ENCODE peak calls at places on chromosomes 11 and 22, in five cellular contexts. M is endothelial cell of umbilical vein, J is neuronal stem cell, U is fibroblast of lung, T is astrocyte. Y is an unnamed sample. For H3K27me3, the result is how much of the 10 kb centered on the place peaks cover.

GRCh38 chr11:68983816-68984215 is 3.0 kb upstream of the MRGPRD start:
- DNase-seq in T (no peak), M (no peak), J (no peak), U (no peak), Y (no peak)

GRCh38 chr11:60455531-60456042 is at the start of gene MS4A1:
- DNase-seq in T (no peak), J (no peak), U (no peak), M (no peak), Y (no peak)

GRCh38 chr11:776459-777287 is 614 bp downstream of the GATD1 start:
- DNase-seq in J (no peak), M (peak), U (no peak), T (no peak), Y (no peak)

GRCh38 chr11:76131585-76131984 is 74.7 kb downstream of the WNT11 start:
- DNase-seq in T (peak), M (no peak), U (no peak), J (no peak), Y (no peak)

GRCh38 chr11:122755409-122755808 is 82.9 kb upstream of the CRTAM start:
- DNase-seq in U (no peak), T (no peak), J (no peak), M (no peak), Y (no peak)

GRCh38 chr11:65103476-65103875 is 7.5 kb downstream of the VPS51 start:
- DNase-seq in T (no peak), U (no peak), M (no peak), J (no peak), Y (no peak)

GRCh38 chr11:67027943-67028542 is 5.1 kb downstream of the SYT12 start:
- DNase-seq in U (no peak), T (no peak), J (no peak), M (no peak), Y (no peak)

GRCh38 chr11:68020575-68020974 is 9.9 kb upstream of the NDUFS8 start:
- DNase-seq in U (peak), J (no peak), T (no peak), M (peak), Y (no peak)

GRCh38 chr22:32747588-32747987 is 53.9 kb upstream of the TIMP3 start:
- DNase-seq in T (no peak), J (no peak), U (no peak), M (no peak), Y (no peak)

GRCh38 chr22:32744560-32744959 is 56.9 kb upstream of the TIMP3 start:
- DNase-seq in U (no peak), T (no peak), J (no peak), M (no peak), Y (no peak)

GRCh38 chr22:32746715-32747114 is 54.8 kb upstream of the TIMP3 start:
- DNase-seq in U (no peak), M (no peak), J (no peak), T (no peak), Y (no peak)

GRCh38 chr22:32745251-32745995 is 56.1 kb upstream of the TIMP3 start:
- DNase-seq in U (peak), T (peak), M (no peak), J (peak), Y (peak)

DNA sequence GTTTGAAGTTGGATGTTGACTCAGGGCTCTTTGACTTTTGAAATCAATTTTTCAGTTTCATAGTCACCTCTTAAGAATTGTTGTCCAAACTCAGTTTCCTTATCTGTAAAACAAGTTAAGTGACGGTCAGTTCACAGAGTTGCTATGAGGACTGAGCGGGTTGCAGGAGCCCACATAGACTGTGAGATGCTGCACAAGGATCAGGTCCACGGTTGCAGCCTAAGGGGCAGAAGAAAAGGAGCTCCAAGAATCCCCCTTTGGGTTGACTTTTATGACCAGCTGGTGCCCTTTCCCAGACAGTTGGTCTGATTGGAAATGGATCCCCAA is 55.5 kb upstream of the TIMP3 start:
- DNase-seq in U (no peak), T (no peak), J (no peak), M (no peak), Y (no peak)
- H2AFZ ChIP-seq in U (no peak), T (no peak), J (no peak), M (no peak), Y (peak)

GRCh38 chr11:2139691-2140337 is 625 bp upstream of the IGF2 start:
- DNase-seq in M (no peak), T (no peak), J (no peak), U (no peak), Y (no peak)
- H3K27me3 ChIP-seq in M (under half), T (under half), J (half or more), U (under half), Y (under half)

GRCh38 chr11:2267871-2268825 is 2.2 kb downstream of the ASCL2 start:
- DNase-seq in M (no peak), J (no peak), T (no peak), U (no peak), Y (no peak)

GRCh38 chr11:2266586-2267305 is 3.6 kb downstream of the ASCL2 start:
- DNase-seq in U (no peak), T (no peak), M (no peak), J (no peak), Y (no peak)

GRCh38 chr11:2265854-2266585 is 4.4 kb downstream of the ASCL2 start:
- DNase-seq in M (no peak), J (no peak), T (no peak), U (no peak), Y (no peak)

GRCh38 chr11:2268911-2269600 is 1.3 kb downstream of the ASCL2 start:
- DNase-seq in J (no peak), U (peak), M (no peak), T (no peak), Y (no peak)

DNA sequence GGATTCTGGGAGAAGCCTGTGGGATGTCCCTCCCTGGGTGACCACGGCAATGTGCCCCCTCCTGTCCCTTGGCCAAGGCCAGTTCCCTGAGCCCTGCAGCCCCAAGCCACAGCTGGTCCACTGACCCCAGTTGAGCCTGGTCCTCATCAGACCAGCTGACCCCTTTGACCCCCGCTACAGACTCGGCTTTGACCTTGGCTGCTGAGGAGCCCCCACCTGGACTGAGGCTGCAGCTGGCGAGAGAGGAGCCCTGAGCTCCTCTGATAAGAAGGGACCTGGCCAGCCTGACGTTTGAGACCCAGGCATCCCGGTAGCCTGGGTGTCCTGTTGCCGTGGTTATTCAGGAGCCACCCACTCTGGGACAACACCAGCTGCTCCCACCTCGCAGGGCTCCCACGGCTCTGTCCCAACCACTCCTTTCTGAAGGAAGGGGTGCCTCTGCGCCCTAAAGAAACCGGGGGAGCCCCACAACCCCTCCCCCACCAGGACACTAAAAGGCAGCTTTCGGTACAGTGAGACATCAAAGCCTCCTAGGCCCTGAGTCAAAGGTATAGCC is 3.0 kb downstream of the ASCL2 start:
- DNase-seq in U (no peak), M (no peak), J (no peak), T (no peak), Y (no peak)
- H2AFZ ChIP-seq in U (no peak), M (no peak), J (no peak), T (no peak), Y (no peak)

GRCh38 chr11:10307411-10308207 is 2.7 kb downstream of the ADM start:
- DNase-seq in T (peak), M (peak), J (peak), U (peak), Y (peak)
- H3K27me3 ChIP-seq in T (under half), M (under half), J (under half), U (under half), Y (under half)

GRCh38 chr11:77308838-77309237 is 7.4 kb upstream of the GDPD4 start:
- DNase-seq in M (no peak), J (no peak), U (no peak), T (no peak), Y (no peak)
- H2AFZ ChIP-seq in M (no peak), J (no peak), U (no peak), T (no peak), Y (no peak)

DNA sequence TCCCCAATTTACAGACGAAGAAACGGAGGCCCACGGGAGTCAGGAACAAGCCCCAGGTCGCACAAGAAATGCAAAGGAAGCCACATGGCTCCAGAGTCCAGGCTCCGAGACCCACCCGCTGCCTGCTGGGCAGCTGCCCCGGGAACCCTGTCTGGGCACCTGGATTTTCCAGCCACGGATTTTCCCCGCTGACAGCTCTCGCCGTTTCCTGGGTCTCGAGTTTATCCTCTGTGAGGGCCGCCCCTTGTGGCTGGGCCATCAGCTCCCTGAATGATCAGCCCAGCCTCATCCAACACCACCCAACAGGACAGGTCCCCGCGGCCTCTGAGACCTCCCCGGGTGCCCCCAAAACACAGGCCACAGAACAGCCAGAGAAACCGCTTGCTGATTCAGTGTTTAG is 189.7 kb downstream of the BRD1 start:
- DNase-seq in T (no peak), M (no peak), U (no peak), J (no peak), Y (no peak)
- H3K27me3 ChIP-seq in T (under half), M (under half), U (under half), J (under half), Y (under half)

GRCh38 chr11:128551641-128552335 is 35.6 kb downstream of the ETS1 start:
- DNase-seq in T (no peak), M (no peak), J (no peak), U (no peak), Y (no peak)

GRCh38 chr11:128550967-128551522 is 36.3 kb downstream of the ETS1 start:
- DNase-seq in J (no peak), M (no peak), U (no peak), T (no peak), Y (no peak)

GRCh38 chr11:128555606-128556005 is 31.8 kb downstream of the ETS1 start:
- DNase-seq in T (no peak), U (peak), J (no peak), M (peak), Y (peak)

GRCh38 chr11:128553662-128554392 is 33.5 kb downstream of the ETS1 start:
- DNase-seq in M (peak), J (no peak), U (peak), T (no peak), Y (no peak)

GRCh38 chr11:128552783-128553661 is 34.3 kb downstream of the ETS1 start:
- DNase-seq in M (no peak), J (no peak), U (peak), T (peak), Y (no peak)
- H2AFZ ChIP-seq in M (no peak), J (no peak), U (no peak), T (peak), Y (no peak)

GRCh38 chr11:73513707-73514106 is 84.2 kb downstream of the FAM168A start:
- DNase-seq in U (no peak), J (no peak), T (no peak), M (no peak), Y (no peak)
- H3K27me3 ChIP-seq in U (under half), J (under half), T (under half), M (under half), Y (under half)